ENCODE peak calls at places on chromosomes 3 and 15, in four cellular contexts. U is RWPE1, R is mucosa of descending colon, K is pons. W is an unnamed sample.
A peak's percentile ranks its signal among the peaks of the same experiment; 100 is the strongest.

GRCh38 chr15:93076217-93076616 is 12.8 kb downstream of the RGMA start:
- DNase-seq in K (no peak), R (no peak), U (no peak), W (no peak)

GRCh38 chr3:62884041-62884870 is 9.0 kb upstream of the CADPS start:
- DNase-seq in K (no peak), R (no peak), U (no peak), W (no peak)

GRCh38 chr15:88759872-88760271 is 43.4 kb upstream of the ACAN start:
- DNase-seq in R (no peak), U (no peak), K (no peak), W (no peak)

GRCh38 chr3:34357461-34357860 is 559.0 kb downstream of the PDCD6IP start:
- DNase-seq in U (no peak), R (no peak), K (no peak), W (peak; percentile 11)

GRCh38 chr3:27596920-27597319 is 112.7 kb upstream of the SLC4A7 start:
- DNase-seq in K (peak; percentile 16), R (no peak), U (no peak), W (no peak)

GRCh38 chr3:141218204-141218603 is 13.4 kb upstream of the PXYLP1 start:
- DNase-seq in R (no peak), K (no peak), U (no peak), W (no peak)

GRCh38 chr3:127161236-127161635 is 31.7 kb upstream of the PRR23E start:
- DNase-seq in R (no peak), U (no peak), K (no peak), W (no peak)

GRCh38 chr3:133439563-133439962 is 39.7 kb downstream of the BFSP2 start:
- DNase-seq in U (no peak), R (no peak), K (no peak), W (no peak)

GRCh38 chr3:150303776-150304175 is 104.3 kb upstream of the TSC22D2 start:
- DNase-seq in R (no peak), U (no peak), K (peak; percentile 39), W (peak; percentile 39)

GRCh38 chr15:56339594-56339993 is 25.6 kb upstream of the TEX9 start:
- DNase-seq in K (no peak), U (no peak), R (no peak), W (no peak)

GRCh38 chr15:88655780-88656488 is 17.1 kb downstream of the ISG20 start:
- DNase-seq in K (no peak), U (no peak), R (no peak), W (no peak)

GRCh38 chr3:23129062-23129461 is 74.1 kb upstream of the UBE2E2 start:
- DNase-seq in U (no peak), K (no peak), R (no peak), W (no peak)

GRCh38 chr15:25185156-25185710 is 230.4 kb downstream of the SNRPN start:
- DNase-seq in U (no peak), K (no peak), R (peak; percentile 19), W (no peak)

GRCh38 chr15:82275410-82275809 is 12.8 kb downstream of the SAXO2 start:
- DNase-seq in U (no peak), K (no peak), R (no peak), W (no peak)

W was measured in MCF 10A.